ENCODE peak calls at places on chromosome 22, in six cellular contexts. V, I, Z, S, L and X are unnamed samples.

GRCh38 chr22:49201046-49201970 is 626.4 kb downstream of the BRD1 start:
- DNase-seq in V (no peak), I (no peak), Z (peak; percentile 9), S (no peak), L (no peak), X (no peak)

GRCh38 chr22:24796860-24797259 is 9.2 kb upstream of the SGSM1 start:
- DNase-seq in V (no peak), I (no peak), Z (no peak), S (no peak), L (no peak), X (no peak)

GRCh38 chr22:46374663-46375474 is 39.4 kb downstream of the TRMU start:
- DNase-seq in V (no peak), I (no peak), Z (no peak), S (no peak), L (no peak), X (no peak)

GRCh38 chr22:20267441-20268288 is 453 bp downstream of the RTN4R start:
- DNase-seq in V (no peak), I (peak; percentile 6), Z (no peak), S (no peak), L (no peak), X (no peak)

GRCh38 chr22:46592390-46592872 is 27.8 kb upstream of the GRAMD4 start:
- DNase-seq in V (peak; percentile 89), I (no peak), Z (no peak), S (peak; percentile 52), L (peak; percentile 60), X (peak; percentile 79)

GRCh38 chr22:18110194-18110943 is at the start of gene TUBA8:
- DNase-seq in V (peak; percentile 75), I (no peak), Z (peak; percentile 47), S (no peak), L (peak; percentile 65), X (peak; percentile 14)

GRCh38 chr22:28426346-28427132 is 253.1 kb downstream of the TTC28 start:
- DNase-seq in V (peak; percentile 45), I (no peak), Z (no peak), S (no peak), L (no peak), X (no peak)

GRCh38 chr22:24937114-24937513 is 9.4 kb downstream of the LHFPL7 start:
- DNase-seq in V (peak; percentile 35), I (no peak), Z (no peak), S (no peak), L (no peak), X (no peak)

GRCh38 chr22:30747493-30747892 is 52.8 kb downstream of the OSBP2 start:
- DNase-seq in V (no peak), I (no peak), Z (no peak), S (no peak), L (no peak), X (no peak)

GRCh38 chr22:47035443-47035881 is 273.0 kb downstream of the TBC1D22A start:
- DNase-seq in V (peak; percentile 24), I (no peak), Z (no peak), S (no peak), L (no peak), X (no peak)

GRCh38 chr22:46604306-46604690 is 15.9 kb upstream of the GRAMD4 start:
- DNase-seq in V (no peak), I (no peak), Z (peak; percentile 72), S (peak; percentile 36), L (no peak), X (no peak)

DNA sequence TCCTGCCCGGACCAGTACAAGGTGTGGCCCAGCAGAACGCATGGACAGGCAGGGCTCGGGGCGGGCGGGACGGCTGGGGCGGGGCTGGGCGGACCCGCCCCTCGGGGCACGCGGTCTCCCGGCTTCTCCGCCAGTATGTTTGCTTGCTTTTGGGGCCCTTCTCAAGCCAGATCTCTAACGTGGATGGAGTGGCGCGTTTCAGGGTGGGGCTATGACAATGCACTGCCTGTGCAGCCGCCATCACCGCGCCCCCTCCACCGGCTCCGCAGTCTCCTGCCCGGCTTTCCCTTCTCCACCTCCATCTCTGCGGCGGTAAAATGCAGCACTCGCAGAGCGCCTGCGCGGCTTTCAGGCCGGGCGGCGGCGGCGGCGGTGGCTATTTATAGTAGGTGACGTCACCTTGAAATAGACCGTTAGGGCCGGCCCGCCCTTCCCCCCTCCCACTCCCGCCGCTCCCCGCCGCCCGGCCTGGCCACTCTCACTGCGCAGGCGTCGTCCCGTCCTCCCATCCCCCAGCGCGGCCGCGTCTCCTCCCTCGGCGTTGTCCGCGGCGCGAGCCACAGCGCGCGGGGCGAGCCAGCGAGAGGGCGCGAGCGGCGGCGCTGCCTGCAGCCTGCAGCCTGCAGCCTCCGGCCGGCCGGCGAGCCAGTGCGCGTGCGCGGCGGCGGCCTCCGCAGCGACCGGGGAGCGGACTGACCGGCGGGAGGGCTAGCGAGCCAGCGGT is at the start of gene YWHAH:
- DNase-seq in V (peak; percentile 97), I (peak; percentile 83), Z (peak; percentile 92), S (peak; percentile 83), L (peak; percentile 97), X (peak; percentile 88)
- H3K27ac ChIP-seq in V (peak within 1 kb of the TSS; percentile 69), I (peak within 1 kb of the TSS; percentile 100), Z (peak within 1 kb of the TSS; percentile 99), S (peak within 1 kb of the TSS; percentile 89), L (peak within 1 kb of the TSS; percentile 100), X (peak within 1 kb of the TSS; percentile 89)

GRCh38 chr22:33873666-33874065 is 46.6 kb downstream of the LARGE1 start:
- DNase-seq in V (no peak), I (no peak), Z (no peak), S (no peak), L (no peak), X (no peak)

GRCh38 chr22:33873186-33873585 is 47.1 kb downstream of the LARGE1 start:
- DNase-seq in V (peak; percentile 57), I (no peak), Z (no peak), S (no peak), L (peak; percentile 53), X (no peak)

GRCh38 chr22:33869946-33870345 is 50.3 kb downstream of the LARGE1 start:
- DNase-seq in V (peak; percentile 6), I (no peak), Z (no peak), S (no peak), L (no peak), X (no peak)

GRCh38 chr22:33874206-33874605 is 46.1 kb downstream of the LARGE1 start:
- DNase-seq in V (no peak), I (no peak), Z (no peak), S (no peak), L (no peak), X (no peak)

GRCh38 chr22:33871935-33872334 is 48.3 kb downstream of the LARGE1 start:
- DNase-seq in V (no peak), I (no peak), Z (no peak), S (no peak), L (no peak), X (no peak)
- H3K4me1 ChIP-seq in V (peaks cover 14% of the 10 kb centered on the region), I (peaks cover 8% of the 10 kb centered on the region), Z (peaks cover 51% of the 10 kb centered on the region), S (no peaks in the 10 kb centered on the region), L (peaks cover 100% of the 10 kb centered on the region), X (no peaks in the 10 kb centered on the region)

DNA sequence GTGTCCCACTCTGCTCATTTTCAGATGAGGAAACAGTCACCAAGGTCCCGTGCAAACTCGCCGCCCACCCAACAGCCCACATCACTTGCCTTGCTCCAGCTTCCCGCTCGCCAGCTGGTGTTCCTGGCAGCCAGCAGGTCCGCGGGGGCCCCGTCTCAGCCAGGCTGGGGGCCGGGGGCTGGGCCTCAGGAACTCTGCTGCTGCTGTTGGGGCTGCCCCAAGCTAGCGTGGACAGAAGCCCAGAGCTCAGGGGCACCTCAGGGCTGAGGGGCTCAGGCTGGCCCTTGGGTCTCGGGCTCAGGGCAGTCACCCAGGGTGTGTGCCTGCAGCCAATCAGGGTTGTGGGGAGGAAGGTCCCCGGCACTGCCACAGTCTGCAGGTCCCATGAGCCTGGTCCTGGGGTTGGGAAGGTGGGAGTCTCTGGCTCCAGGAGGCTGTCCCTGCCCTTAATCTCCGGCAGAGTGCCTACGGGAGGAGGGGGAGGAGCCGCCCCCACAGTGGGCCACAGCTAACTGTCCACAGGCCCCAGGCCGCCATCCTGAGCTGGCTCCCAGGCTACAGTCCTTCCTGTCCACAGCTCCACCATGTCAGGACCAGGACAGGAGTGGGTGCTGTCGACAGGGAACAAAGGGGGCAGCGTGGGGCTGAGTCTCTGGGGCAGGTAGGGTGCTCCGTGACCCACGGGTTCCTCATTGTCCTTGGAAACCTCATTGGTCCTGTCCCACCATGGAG is 65.2 kb downstream of the ARFGAP3 start:
- DNase-seq in V (peak; percentile 48), I (no peak), Z (no peak), S (no peak), L (peak; percentile 75), X (no peak)
- H3K27ac ChIP-seq in V (peak overlapping the region; percentile 55), I (no peak overlapping the region), Z (no peak overlapping the region), S (no peak overlapping the region), L (peak overlapping the region; percentile 81), X (no peak overlapping the region)

GRCh38 chr22:36330127-36330526 is 57.6 kb downstream of the MYH9 start:
- DNase-seq in V (peak; percentile 25), I (no peak), Z (no peak), S (no peak), L (no peak), X (no peak)

GRCh38 chr22:36330655-36331305 is 57.0 kb downstream of the MYH9 start:
- DNase-seq in V (peak; percentile 67), I (no peak), Z (no peak), S (no peak), L (peak; percentile 69), X (peak; percentile 41)

GRCh38 chr22:36328635-36329216 is 59.0 kb downstream of the MYH9 start:
- DNase-seq in V (peak; percentile 74), I (peak; percentile 14), Z (peak; percentile 76), S (no peak), L (peak; percentile 63), X (no peak)

GRCh38 chr22:36327922-36328551 is 59.7 kb downstream of the MYH9 start:
- DNase-seq in V (peak; percentile 40), I (no peak), Z (peak; percentile 62), S (no peak), L (peak; percentile 56), X (no peak)

GRCh38 chr22:36329217-36330078 is 58.3 kb downstream of the MYH9 start:
- DNase-seq in V (peak; percentile 72), I (peak; percentile 43), Z (peak; percentile 66), S (peak; percentile 72), L (peak; percentile 57), X (peak; percentile 71)
- H3K4me1 ChIP-seq in V (peaks cover 61% of the 10 kb centered on the region), I (peaks cover 98% of the 10 kb centered on the region), Z (peaks cover 95% of the 10 kb centered on the region), S (peaks cover 70% of the 10 kb centered on the region), L (peaks cover 100% of the 10 kb centered on the region), X (peaks cover 61% of the 10 kb centered on the region)

GRCh38 chr22:43800970-43801369 is 11.1 kb downstream of the EFCAB6 start:
- DNase-seq in V (no peak), I (no peak), Z (no peak), S (no peak), L (no peak), X (no peak)
- H3K27ac ChIP-seq in V (no peak overlapping the region), I (no peak overlapping the region), Z (no peak overlapping the region), S (no peak overlapping the region), L (no peak overlapping the region), X (no peak overlapping the region)

DNA sequence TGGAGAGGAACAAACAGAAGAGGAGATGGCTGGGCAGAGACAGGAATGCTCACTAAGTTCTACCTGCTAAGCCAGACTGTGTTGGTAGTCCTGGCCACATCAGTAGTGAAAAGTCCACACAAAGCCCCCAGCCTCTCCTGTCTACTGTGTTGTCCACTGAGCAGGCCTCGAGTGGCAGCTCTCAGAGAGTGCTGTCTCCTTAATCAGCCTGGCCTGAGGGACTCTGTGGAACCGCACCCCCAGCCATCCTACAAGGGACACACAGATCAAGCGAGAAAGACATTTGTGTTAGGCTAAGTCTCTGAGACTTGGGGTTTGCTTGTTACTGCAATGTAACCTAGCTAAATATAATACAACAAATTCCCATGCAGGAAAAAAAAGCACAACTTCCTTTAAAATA is 71.0 kb downstream of the PACSIN2 start:
- DNase-seq in V (no peak), I (no peak), Z (no peak), S (no peak), L (no peak), X (no peak)
- H3K4me1 ChIP-seq in V (peaks cover 30% of the 10 kb centered on the region), I (peaks cover 69% of the 10 kb centered on the region), Z (peaks cover 93% of the 10 kb centered on the region), S (peaks cover 23% of the 10 kb centered on the region), L (peaks cover 91% of the 10 kb centered on the region), X (peaks cover 27% of the 10 kb centered on the region)